ENCODE peak calls at places on chromosomes 7 and 10, in four cellular contexts. One of them, this sample, is unnamed.

GRCh38 chr7:113710310-113711106 is 208.3 kb downstream of the PPP1R3A start:
- DNase-seq in stomach: no peak
- DNase-seq in cardiac fibroblast: peak
- DNase-seq in lung: peak
- DNase-seq in this sample: peak

GRCh38 chr10:57113545-57113944 is 752.5 kb upstream of the ZWINT start:
- DNase-seq in stomach: no peak
- DNase-seq in cardiac fibroblast: no peak
- DNase-seq in lung: no peak
- DNase-seq in this sample: no peak

GRCh38 chr10:103917326-103918052 is 495 bp downstream of the STN1 start:
- DNase-seq in stomach: peak
- DNase-seq in cardiac fibroblast: no peak
- DNase-seq in lung: peak
- DNase-seq in this sample: peak

GRCh38 chr10:79188154-79188763 is 119.5 kb downstream of the ZMIZ1 start:
- DNase-seq in stomach: no peak
- DNase-seq in cardiac fibroblast: no peak
- DNase-seq in lung: no peak
- DNase-seq in this sample: no peak

GRCh38 chr7:111076205-111076604 is 14.7 kb upstream of the LRRN3 start:
- DNase-seq in stomach: no peak
- DNase-seq in cardiac fibroblast: no peak
- DNase-seq in lung: no peak
- DNase-seq in this sample: peak

GRCh38 chr10:103884681-103885139 is 29.3 kb upstream of the SH3PXD2A start:
- DNase-seq in stomach: no peak
- DNase-seq in cardiac fibroblast: peak
- DNase-seq in lung: peak
- DNase-seq in this sample: peak

GRCh38 chr10:118045842-118046490 is 775 bp downstream of the RAB11FIP2 start:
- DNase-seq in stomach: peak
- DNase-seq in cardiac fibroblast: peak
- DNase-seq in lung: peak
- DNase-seq in this sample: peak

GRCh38 chr10:21926949-21927348 is 76.6 kb downstream of the DNAJC1 start:
- DNase-seq in stomach: no peak
- DNase-seq in cardiac fibroblast: peak
- DNase-seq in lung: peak
- DNase-seq in this sample: peak

GRCh38 chr7:68787586-68787985 is 810.7 kb upstream of the AUTS2 start:
- DNase-seq in stomach: no peak
- DNase-seq in cardiac fibroblast: no peak
- DNase-seq in lung: no peak
- DNase-seq in this sample: no peak

GRCh38 chr10:59283456-59284082 is 78.8 kb downstream of the FAM13C start:
- DNase-seq in stomach: no peak
- DNase-seq in cardiac fibroblast: no peak
- DNase-seq in lung: no peak
- DNase-seq in this sample: no peak

GRCh38 chr7:135672560-135673359 is 10.4 kb downstream of the STMP1 start:
- DNase-seq in stomach: no peak
- DNase-seq in cardiac fibroblast: peak
- DNase-seq in lung: no peak
- DNase-seq in this sample: peak

GRCh38 chr7:107404740-107405537 is 64.9 kb upstream of the GPR22 start:
- DNase-seq in stomach: no peak
- DNase-seq in cardiac fibroblast: no peak
- DNase-seq in lung: no peak
- DNase-seq in this sample: no peak

GRCh38 chr10:111650088-111650487 is 533.5 kb downstream of the GPAM start:
- DNase-seq in stomach: no peak
- DNase-seq in cardiac fibroblast: no peak
- DNase-seq in lung: no peak
- DNase-seq in this sample: no peak

GRCh38 chr7:98399462-98399861 is 1.4 kb downstream of the BAIAP2L1 start:
- DNase-seq in stomach: no peak
- DNase-seq in cardiac fibroblast: no peak
- DNase-seq in lung: no peak
- DNase-seq in this sample: no peak

GRCh38 chr10:77350711-77351119 is 286.9 kb downstream of the KCNMA1 start:
- DNase-seq in stomach: peak
- DNase-seq in cardiac fibroblast: peak
- DNase-seq in lung: peak
- DNase-seq in this sample: peak
- TF ChIP-seq CTCF in stomach: no peak
- TF ChIP-seq CTCF in cardiac fibroblast: peak
- TF ChIP-seq CTCF in lung: no peak
- TF ChIP-seq CTCF in this sample: no peak

GRCh38 chr10:34228066-34228465 is 587.0 kb downstream of the PARD3 start:
- DNase-seq in stomach: no peak
- DNase-seq in cardiac fibroblast: no peak
- DNase-seq in lung: no peak
- DNase-seq in this sample: no peak

GRCh38 chr10:34217524-34217923 is 597.6 kb downstream of the PARD3 start:
- DNase-seq in stomach: no peak
- DNase-seq in cardiac fibroblast: no peak
- DNase-seq in lung: no peak
- DNase-seq in this sample: no peak

GRCh38 chr10:34219860-34220518 is 595.1 kb downstream of the PARD3 start:
- DNase-seq in stomach: no peak
- DNase-seq in cardiac fibroblast: no peak
- DNase-seq in lung: no peak
- DNase-seq in this sample: no peak

GRCh38 chr10:34223658-34224057 is 591.4 kb downstream of the PARD3 start:
- DNase-seq in stomach: no peak
- DNase-seq in cardiac fibroblast: no peak
- DNase-seq in lung: no peak
- DNase-seq in this sample: peak

GRCh38 chr10:34222359-34222758 is 592.7 kb downstream of the PARD3 start:
- DNase-seq in stomach: no peak
- DNase-seq in cardiac fibroblast: no peak
- DNase-seq in lung: no peak
- DNase-seq in this sample: no peak
- TF ChIP-seq CTCF in stomach: no peak
- TF ChIP-seq CTCF in cardiac fibroblast: no peak
- TF ChIP-seq CTCF in lung: no peak
- TF ChIP-seq CTCF in this sample: no peak

GRCh38 chr7:92608380-92609322 is 18.5 kb upstream of the FAM133B start:
- DNase-seq in stomach: no peak
- DNase-seq in cardiac fibroblast: no peak
- DNase-seq in lung: peak
- DNase-seq in this sample: no peak

GRCh38 chr7:92612501-92612900 is 22.3 kb upstream of the FAM133B start:
- DNase-seq in stomach: no peak
- DNase-seq in cardiac fibroblast: no peak
- DNase-seq in lung: no peak
- DNase-seq in this sample: no peak

GRCh38 chr7:92611735-92612134 is 21.5 kb upstream of the FAM133B start:
- DNase-seq in stomach: no peak
- DNase-seq in cardiac fibroblast: no peak
- DNase-seq in lung: no peak
- DNase-seq in this sample: no peak

GRCh38 chr7:92606985-92607384 is 16.8 kb upstream of the FAM133B start:
- DNase-seq in stomach: no peak
- DNase-seq in cardiac fibroblast: no peak
- DNase-seq in lung: no peak
- DNase-seq in this sample: no peak

DNA sequence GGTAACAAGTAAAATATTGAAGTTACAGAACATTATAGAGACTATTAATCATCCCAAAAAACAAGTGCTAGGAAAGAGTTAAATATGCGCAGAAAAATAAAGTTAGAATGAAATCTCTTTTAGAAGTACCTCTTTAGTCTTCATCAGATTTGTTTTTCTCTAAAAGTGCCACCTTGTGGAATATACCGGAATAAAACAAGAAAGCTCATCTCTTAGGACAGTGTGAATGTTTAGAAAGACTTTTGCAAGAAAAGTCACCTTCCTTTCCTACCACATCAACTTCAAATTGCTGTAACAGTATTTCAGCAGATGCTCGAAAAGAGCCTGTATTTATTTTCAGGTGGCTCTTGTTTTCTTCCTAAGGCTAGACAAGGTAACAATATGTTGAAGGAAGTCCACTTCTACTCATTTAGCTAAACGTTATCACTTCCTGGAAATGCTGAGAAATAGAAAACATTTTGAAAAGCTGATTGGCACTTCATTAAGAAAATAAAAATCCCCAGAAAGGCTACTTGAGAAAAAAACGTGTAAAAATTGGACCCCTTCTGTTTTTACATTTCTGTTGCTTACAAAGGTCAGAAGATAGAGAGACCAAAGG is 19.8 kb upstream of the FAM133B start:
- DNase-seq in stomach: no peak
- DNase-seq in cardiac fibroblast: peak
- DNase-seq in lung: no peak
- DNase-seq in this sample: peak
- TF ChIP-seq CTCF in stomach: peak
- TF ChIP-seq CTCF in cardiac fibroblast: peak
- TF ChIP-seq CTCF in lung: no peak
- TF ChIP-seq CTCF in this sample: peak

GRCh38 chr7:105006367-105007139 is 7.5 kb upstream of the KMT2E start:
- DNase-seq in stomach: peak
- DNase-seq in cardiac fibroblast: no peak
- DNase-seq in lung: no peak
- DNase-seq in this sample: no peak
- TF ChIP-seq CTCF in stomach: no peak
- TF ChIP-seq CTCF in cardiac fibroblast: peak
- TF ChIP-seq CTCF in lung: no peak
- TF ChIP-seq CTCF in this sample: no peak

GRCh38 chr7:19017374-19017773 is 100.1 kb downstream of the TWIST1 start:
- DNase-seq in stomach: no peak
- DNase-seq in cardiac fibroblast: no peak
- DNase-seq in lung: no peak
- DNase-seq in this sample: no peak
- TF ChIP-seq CTCF in stomach: no peak
- TF ChIP-seq CTCF in cardiac fibroblast: peak
- TF ChIP-seq CTCF in lung: no peak
- TF ChIP-seq CTCF in this sample: no peak

DNA sequence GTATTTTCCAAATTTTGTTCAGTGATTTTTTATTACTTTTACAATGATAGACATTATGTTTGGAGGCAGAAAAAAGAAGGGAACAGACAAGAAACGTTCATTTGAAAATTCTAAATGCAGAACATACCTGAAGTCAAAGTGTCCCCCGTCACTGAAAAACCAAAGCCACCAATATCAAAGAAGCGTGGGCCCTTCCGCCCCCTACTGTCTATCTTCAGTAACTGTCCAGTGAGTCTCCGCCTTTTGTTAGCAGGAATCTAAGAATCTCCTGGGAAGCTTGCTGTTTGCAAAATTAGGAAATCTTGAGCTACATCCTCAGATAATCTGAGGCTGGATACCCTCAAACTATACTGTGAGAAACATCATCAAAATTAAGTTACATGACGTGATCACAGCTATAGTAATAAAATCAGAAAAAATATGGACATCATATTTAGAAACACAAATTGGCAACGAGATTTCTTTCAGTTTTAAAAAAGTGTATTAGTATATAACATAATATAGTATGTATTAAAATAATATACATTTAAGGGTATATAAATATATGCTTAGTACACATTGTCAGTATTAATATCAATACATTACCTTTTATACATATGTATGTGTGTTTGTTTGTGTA is 169.3 kb upstream of the AKR1E2 start:
- DNase-seq in stomach: peak
- DNase-seq in cardiac fibroblast: peak
- DNase-seq in lung: peak
- DNase-seq in this sample: peak
- TF ChIP-seq CTCF in stomach: peak
- TF ChIP-seq CTCF in cardiac fibroblast: peak
- TF ChIP-seq CTCF in lung: peak
- TF ChIP-seq CTCF in this sample: peak

GRCh38 chr10:132897516-132898381 is 44.6 kb downstream of the CFAP46 start:
- DNase-seq in stomach: no peak
- DNase-seq in cardiac fibroblast: no peak
- DNase-seq in lung: no peak
- DNase-seq in this sample: no peak
- TF ChIP-seq CTCF in stomach: no peak
- TF ChIP-seq CTCF in cardiac fibroblast: no peak
- TF ChIP-seq CTCF in lung: no peak
- TF ChIP-seq CTCF in this sample: no peak

This sample was measured in MCF 10A.